ENCODE peak calls at places on chromosome X, in eight cellular contexts. One of them, this sample, is unnamed.

GRCh38 chrX:15515931-15516330 is 15.3 kb downstream of the BMX start:
- DNase-seq in stomach: no peak
- DNase-seq in hepatocyte: no peak
- DNase-seq in left lung: no peak
- DNase-seq in dorsolateral prefrontal cortex: no peak
- DNase-seq in right lobe of liver: no peak
- DNase-seq in cardiac muscle cell: peak
- DNase-seq in fibroblast of lung: no peak
- DNase-seq in this sample: no peak

GRCh38 chrX:16143968-16144367 is 20.6 kb downstream of the GRPR start:
- DNase-seq in stomach: no peak
- DNase-seq in hepatocyte: no peak
- DNase-seq in left lung: no peak
- DNase-seq in dorsolateral prefrontal cortex: no peak
- DNase-seq in right lobe of liver: no peak
- DNase-seq in cardiac muscle cell: no peak
- DNase-seq in fibroblast of lung: no peak
- DNase-seq in this sample: no peak

GRCh38 chrX:48083706-48084105 is 12.3 kb upstream of the ZNF630 start:
- DNase-seq in stomach: no peak
- DNase-seq in hepatocyte: no peak
- DNase-seq in left lung: no peak
- DNase-seq in dorsolateral prefrontal cortex: no peak
- DNase-seq in right lobe of liver: no peak
- DNase-seq in cardiac muscle cell: no peak
- DNase-seq in fibroblast of lung: no peak
- DNase-seq in this sample: no peak

GRCh38 chrX:10190367-10190766 is 33.6 kb downstream of the CLCN4 start:
- DNase-seq in stomach: no peak
- DNase-seq in hepatocyte: peak
- DNase-seq in left lung: no peak
- DNase-seq in dorsolateral prefrontal cortex: no peak
- DNase-seq in right lobe of liver: no peak
- DNase-seq in cardiac muscle cell: peak
- DNase-seq in fibroblast of lung: peak
- DNase-seq in this sample: peak

GRCh38 chrX:45630078-45630477 is 429.4 kb upstream of the DIPK2B start:
- DNase-seq in stomach: no peak
- DNase-seq in hepatocyte: no peak
- DNase-seq in left lung: no peak
- DNase-seq in dorsolateral prefrontal cortex: no peak
- DNase-seq in right lobe of liver: no peak
- DNase-seq in cardiac muscle cell: no peak
- DNase-seq in fibroblast of lung: no peak
- DNase-seq in this sample: no peak

GRCh38 chrX:130994671-130995070 is 63.5 kb upstream of the ARHGAP36 start:
- DNase-seq in stomach: no peak
- DNase-seq in hepatocyte: peak
- DNase-seq in left lung: no peak
- DNase-seq in dorsolateral prefrontal cortex: no peak
- DNase-seq in right lobe of liver: no peak
- DNase-seq in cardiac muscle cell: peak
- DNase-seq in fibroblast of lung: peak
- DNase-seq in this sample: peak

GRCh38 chrX:126272795-126273497 is 106.9 kb upstream of the DCAF12L2 start:
- DNase-seq in stomach: no peak
- DNase-seq in hepatocyte: no peak
- DNase-seq in left lung: peak
- DNase-seq in dorsolateral prefrontal cortex: no peak
- DNase-seq in right lobe of liver: no peak
- DNase-seq in cardiac muscle cell: no peak
- DNase-seq in fibroblast of lung: no peak
- DNase-seq in this sample: no peak

GRCh38 chrX:138057883-138058282 is 492.0 kb downstream of the ZIC3 start:
- DNase-seq in stomach: no peak
- DNase-seq in hepatocyte: no peak
- DNase-seq in left lung: no peak
- DNase-seq in dorsolateral prefrontal cortex: no peak
- DNase-seq in right lobe of liver: peak
- DNase-seq in cardiac muscle cell: no peak
- DNase-seq in fibroblast of lung: no peak
- DNase-seq in this sample: no peak

GRCh38 chrX:9848718-9849481 is 62.7 kb downstream of the SHROOM2 start:
- DNase-seq in stomach: no peak
- DNase-seq in hepatocyte: no peak
- DNase-seq in left lung: no peak
- DNase-seq in dorsolateral prefrontal cortex: no peak
- DNase-seq in right lobe of liver: no peak
- DNase-seq in cardiac muscle cell: no peak
- DNase-seq in fibroblast of lung: no peak
- DNase-seq in this sample: no peak

GRCh38 chrX:20530319-20530979 is 263.7 kb upstream of the RPS6KA3 start:
- DNase-seq in stomach: peak
- DNase-seq in hepatocyte: peak
- DNase-seq in left lung: no peak
- DNase-seq in dorsolateral prefrontal cortex: no peak
- DNase-seq in right lobe of liver: peak
- DNase-seq in cardiac muscle cell: peak
- DNase-seq in fibroblast of lung: peak
- DNase-seq in this sample: peak

GRCh38 chrX:20829665-20830481 is 544.3 kb upstream of the CNKSR2 start:
- DNase-seq in stomach: no peak
- DNase-seq in hepatocyte: no peak
- DNase-seq in left lung: no peak
- DNase-seq in dorsolateral prefrontal cortex: no peak
- DNase-seq in right lobe of liver: no peak
- DNase-seq in cardiac muscle cell: peak
- DNase-seq in fibroblast of lung: peak
- DNase-seq in this sample: peak

GRCh38 chrX:55151199-55151598 is 62.4 kb downstream of the PAGE2 start:
- DNase-seq in stomach: no peak
- DNase-seq in hepatocyte: no peak
- DNase-seq in left lung: no peak
- DNase-seq in dorsolateral prefrontal cortex: no peak
- DNase-seq in right lobe of liver: no peak
- DNase-seq in cardiac muscle cell: no peak
- DNase-seq in fibroblast of lung: no peak
- DNase-seq in this sample: no peak

GRCh38 chrX:137945470-137945869 is 379.5 kb downstream of the ZIC3 start:
- DNase-seq in stomach: no peak
- DNase-seq in hepatocyte: no peak
- DNase-seq in left lung: no peak
- DNase-seq in dorsolateral prefrontal cortex: no peak
- DNase-seq in right lobe of liver: no peak
- DNase-seq in cardiac muscle cell: no peak
- DNase-seq in fibroblast of lung: no peak
- DNase-seq in this sample: no peak

GRCh38 chrX:148632444-148632843 is 132.0 kb downstream of the AFF2 start:
- DNase-seq in stomach: no peak
- DNase-seq in hepatocyte: no peak
- DNase-seq in left lung: no peak
- DNase-seq in dorsolateral prefrontal cortex: no peak
- DNase-seq in right lobe of liver: no peak
- DNase-seq in cardiac muscle cell: no peak
- DNase-seq in fibroblast of lung: no peak
- DNase-seq in this sample: no peak

GRCh38 chrX:66149519-66149918 is 14.5 kb upstream of the HEPH start:
- DNase-seq in stomach: no peak
- DNase-seq in hepatocyte: no peak
- DNase-seq in left lung: no peak
- DNase-seq in dorsolateral prefrontal cortex: no peak
- DNase-seq in right lobe of liver: no peak
- DNase-seq in cardiac muscle cell: no peak
- DNase-seq in fibroblast of lung: no peak
- DNase-seq in this sample: no peak

GRCh38 chrX:19785647-19786046 is 101.8 kb downstream of the SH3KBP1 start:
- DNase-seq in stomach: no peak
- DNase-seq in hepatocyte: no peak
- DNase-seq in left lung: no peak
- DNase-seq in dorsolateral prefrontal cortex: no peak
- DNase-seq in right lobe of liver: no peak
- DNase-seq in cardiac muscle cell: no peak
- DNase-seq in fibroblast of lung: no peak
- DNase-seq in this sample: no peak

GRCh38 chrX:68692651-68693050 is 45.2 kb downstream of the STARD8 start:
- DNase-seq in stomach: no peak
- DNase-seq in hepatocyte: no peak
- DNase-seq in left lung: no peak
- DNase-seq in dorsolateral prefrontal cortex: no peak
- DNase-seq in right lobe of liver: no peak
- DNase-seq in cardiac muscle cell: no peak
- DNase-seq in fibroblast of lung: no peak
- DNase-seq in this sample: peak

GRCh38 chrX:54695231-54695630 is 102.8 kb downstream of the ITIH6 start:
- DNase-seq in stomach: no peak
- DNase-seq in hepatocyte: peak
- DNase-seq in left lung: no peak
- DNase-seq in dorsolateral prefrontal cortex: no peak
- DNase-seq in right lobe of liver: no peak
- DNase-seq in cardiac muscle cell: peak
- DNase-seq in fibroblast of lung: peak
- DNase-seq in this sample: no peak

GRCh38 chrX:2703991-2704369 is 12.9 kb downstream of the CD99 start:
- DNase-seq in stomach: no peak
- DNase-seq in hepatocyte: no peak
- DNase-seq in left lung: no peak
- DNase-seq in dorsolateral prefrontal cortex: no peak
- DNase-seq in right lobe of liver: no peak
- DNase-seq in cardiac muscle cell: peak
- DNase-seq in fibroblast of lung: no peak
- DNase-seq in this sample: no peak

GRCh38 chrX:134139090-134139489 is 97.9 kb upstream of the CCDC160 start:
- DNase-seq in stomach: no peak
- DNase-seq in hepatocyte: no peak
- DNase-seq in left lung: no peak
- DNase-seq in dorsolateral prefrontal cortex: no peak
- DNase-seq in right lobe of liver: no peak
- DNase-seq in cardiac muscle cell: no peak
- DNase-seq in fibroblast of lung: no peak
- DNase-seq in this sample: no peak

GRCh38 chrX:12564221-12564620 is 227.0 kb upstream of the PRPS2 start:
- DNase-seq in stomach: no peak
- DNase-seq in hepatocyte: no peak
- DNase-seq in left lung: no peak
- DNase-seq in dorsolateral prefrontal cortex: no peak
- DNase-seq in right lobe of liver: no peak
- DNase-seq in cardiac muscle cell: no peak
- DNase-seq in fibroblast of lung: no peak
- DNase-seq in this sample: no peak

GRCh38 chrX:12570859-12571501 is 220.2 kb upstream of the PRPS2 start:
- DNase-seq in stomach: no peak
- DNase-seq in hepatocyte: no peak
- DNase-seq in left lung: no peak
- DNase-seq in dorsolateral prefrontal cortex: no peak
- DNase-seq in right lobe of liver: no peak
- DNase-seq in cardiac muscle cell: no peak
- DNase-seq in fibroblast of lung: no peak
- DNase-seq in this sample: no peak

GRCh38 chrX:12563121-12563520 is 228.1 kb upstream of the PRPS2 start:
- DNase-seq in stomach: no peak
- DNase-seq in hepatocyte: peak
- DNase-seq in left lung: no peak
- DNase-seq in dorsolateral prefrontal cortex: no peak
- DNase-seq in right lobe of liver: no peak
- DNase-seq in cardiac muscle cell: peak
- DNase-seq in fibroblast of lung: peak
- DNase-seq in this sample: no peak

GRCh38 chrX:12567857-12568256 is 223.4 kb upstream of the PRPS2 start:
- DNase-seq in stomach: no peak
- DNase-seq in hepatocyte: no peak
- DNase-seq in left lung: no peak
- DNase-seq in dorsolateral prefrontal cortex: no peak
- DNase-seq in right lobe of liver: no peak
- DNase-seq in cardiac muscle cell: peak
- DNase-seq in fibroblast of lung: peak
- DNase-seq in this sample: peak
- TF ChIP-seq CTCF in stomach: no peak
- TF ChIP-seq CTCF in hepatocyte: peak
- TF ChIP-seq CTCF in left lung: no peak
- TF ChIP-seq CTCF in dorsolateral prefrontal cortex: peak
- TF ChIP-seq CTCF in right lobe of liver: peak
- TF ChIP-seq CTCF in cardiac muscle cell: peak
- TF ChIP-seq CTCF in fibroblast of lung: peak
- TF ChIP-seq CTCF in this sample: peak

GRCh38 chrX:25004485-25005032 is 11.2 kb downstream of the ARX start:
- DNase-seq in stomach: no peak
- DNase-seq in hepatocyte: no peak
- DNase-seq in left lung: no peak
- DNase-seq in dorsolateral prefrontal cortex: no peak
- DNase-seq in right lobe of liver: no peak
- DNase-seq in cardiac muscle cell: no peak
- DNase-seq in fibroblast of lung: no peak
- DNase-seq in this sample: no peak
- H3K4me3 ChIP-seq in stomach: peak
- H3K4me3 ChIP-seq in hepatocyte: no peak
- H3K4me3 ChIP-seq in left lung: no peak
- H3K4me3 ChIP-seq in dorsolateral prefrontal cortex: peak
- H3K4me3 ChIP-seq in right lobe of liver: no peak
- H3K4me3 ChIP-seq in cardiac muscle cell: peak
- H3K4me3 ChIP-seq in fibroblast of lung: peak
- H3K4me3 ChIP-seq in this sample: no peak

DNA sequence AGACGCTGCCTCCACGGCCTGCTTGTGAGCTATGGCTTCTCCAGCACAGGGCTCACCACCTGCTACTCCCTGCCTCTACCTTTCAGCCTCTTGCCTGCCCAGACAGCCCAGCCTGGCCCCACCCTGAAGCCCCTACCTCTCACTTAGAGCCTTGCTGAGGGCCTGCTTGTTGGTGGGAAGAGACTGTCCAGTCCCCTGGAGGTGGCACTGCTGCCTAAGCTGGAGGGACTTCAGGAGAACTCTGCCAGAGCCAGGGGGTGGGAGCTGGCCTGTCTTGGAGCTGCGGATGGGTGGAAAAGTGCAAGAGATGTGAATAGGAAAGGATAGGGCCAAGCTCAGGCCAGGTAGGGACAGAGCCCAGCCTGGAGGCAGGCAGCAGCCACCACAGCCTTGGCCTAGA is 2.7 kb upstream of the ZNF185 start:
- DNase-seq in stomach: no peak
- DNase-seq in hepatocyte: no peak
- DNase-seq in left lung: no peak
- DNase-seq in dorsolateral prefrontal cortex: peak
- DNase-seq in right lobe of liver: no peak
- DNase-seq in cardiac muscle cell: no peak
- DNase-seq in fibroblast of lung: no peak
- DNase-seq in this sample: no peak
- H3K27ac ChIP-seq in stomach: no peak
- H3K27ac ChIP-seq in hepatocyte: no peak
- H3K27ac ChIP-seq in left lung: no peak
- H3K27ac ChIP-seq in dorsolateral prefrontal cortex: no peak
- H3K27ac ChIP-seq in right lobe of liver: no peak
- H3K27ac ChIP-seq in cardiac muscle cell: no peak
- H3K27ac ChIP-seq in fibroblast of lung: no peak
- H3K27ac ChIP-seq in this sample: no peak

GRCh38 chrX:150365051-150365952 is 2.2 kb downstream of the MAMLD1 start:
- DNase-seq in stomach: peak
- DNase-seq in hepatocyte: peak
- DNase-seq in left lung: peak
- DNase-seq in dorsolateral prefrontal cortex: peak
- DNase-seq in right lobe of liver: peak
- DNase-seq in cardiac muscle cell: peak
- DNase-seq in fibroblast of lung: peak
- DNase-seq in this sample: peak
- TF ChIP-seq CTCF in stomach: peak
- TF ChIP-seq CTCF in hepatocyte: peak
- TF ChIP-seq CTCF in left lung: peak
- TF ChIP-seq CTCF in dorsolateral prefrontal cortex: peak
- TF ChIP-seq CTCF in right lobe of liver: peak
- TF ChIP-seq CTCF in cardiac muscle cell: peak
- TF ChIP-seq CTCF in fibroblast of lung: peak
- TF ChIP-seq CTCF in this sample: peak

This sample was measured in brain microvascular endothelial cell.